ENCODE peak calls at places on chromosomes 4 and X, in ten cellular contexts. R is GM13977; C is stimulated activated CD8-positive, alpha-beta memory T cell treated with anti-CD3 and anti-CD28 coated beads, Interleukin-15, amount 100 ng/mL, for 24 hours; E is HS-5; D is nephron progenitor cell; N is lower leg skin; P is anterior cingulate cortex; W is AG08395; S is stimulated activated naive CD8-positive, alpha-beta T cell treated with anti-CD3 and anti-CD28 coated beads, Interleukin-15, Interleukin-2, amounts not matched to agents 100 U/mL and 50 U/mL, for 24 hours; F is hepatic stellate cell. Y is an unnamed sample.

GRCh38 chr4:66108898-66109297 is 438.6 kb upstream of the EPHA5 start:
- DNase-seq in F (no peak), P (no peak), S (no peak), D (no peak), W (no peak), E (no peak), N (no peak), R (no peak), C (no peak), Y (no peak)

GRCh38 chr4:90602728-90603127 is 475.5 kb downstream of the CCSER1 start:
- DNase-seq in C (no peak), R (no peak), W (no peak), E (no peak), F (no peak), P (no peak), D (no peak), S (no peak), N (no peak), Y (no peak)

GRCh38 chrX:23884427-23885024 is 23.2 kb downstream of the APOO start:
- DNase-seq in P (no peak), N (no peak), R (no peak), S (no peak), E (no peak), W (no peak), F (no peak), C (no peak), D (no peak), Y (no peak)

GRCh38 chr4:10008208-10009005 is 12.9 kb downstream of the SLC2A9 start:
- DNase-seq in S (no peak), C (no peak), W (peak), E (no peak), R (no peak), N (no peak), F (no peak), D (no peak), P (no peak), Y (no peak)

GRCh38 chr4:102438873-102439614 is 62.1 kb upstream of the NFKB1 start:
- DNase-seq in S (no peak), C (no peak), P (no peak), F (peak), N (peak), W (peak), E (peak), R (no peak), D (no peak), Y (peak)

GRCh38 chrX:107579956-107580355 is 48.4 kb upstream of the PRPS1 start:
- DNase-seq in W (no peak), D (no peak), E (no peak), N (no peak), S (no peak), P (no peak), R (no peak), C (no peak), F (peak), Y (no peak)

GRCh38 chr4:81214518-81215218 is 354 bp downstream of the PRKG2 start:
- DNase-seq in E (no peak), R (no peak), N (no peak), C (no peak), D (peak), W (peak), S (peak), F (no peak), P (peak), Y (no peak)

GRCh38 chrX:68918202-68918601 is 89.4 kb downstream of the EFNB1 start:
- DNase-seq in P (no peak), C (no peak), F (no peak), E (no peak), S (no peak), R (no peak), N (no peak), D (no peak), W (no peak), Y (no peak)

GRCh38 chr4:77159798-77160197 is 2.8 kb downstream of the CCNG2 start:
- DNase-seq in D (no peak), R (no peak), C (no peak), F (no peak), E (no peak), N (no peak), P (no peak), W (no peak), S (no peak), Y (no peak)

Y was measured in GM04503.